ENCODE peak calls at places on chromosomes 11 and 22, in ten cellular contexts. D is amniotic epithelial cell; W is HS-5; O is iris pigment epithelial cell; G is stimulated activated CD8-positive, alpha-beta memory T cell treated with anti-CD3 and anti-CD28 coated beads, Interleukin-7, amount 100 ng/mL, for 48 hours; Q is AG09309; S is HTR-8/SVneo; C is nucleus accumbens; J is iPS-NIHi11; Z is Peyer's patch. V is an unnamed sample.

GRCh38 chr11:86949995-86950993 is 4.9 kb downstream of the FZD4 start:
- DNase-seq in D (peak; percentile 54), W (no peak), O (peak; percentile 78), G (no peak), Q (peak; percentile 68), S (no peak), C (no peak), J (no peak), Z (no peak), V (no peak)

GRCh38 chr11:75734491-75735180 is 17.0 kb downstream of the MOGAT2 start:
- DNase-seq in D (no peak), W (no peak), O (no peak), G (no peak), Q (no peak), S (no peak), C (no peak), J (no peak), Z (no peak), V (no peak)

GRCh38 chr11:27207025-27207650 is 155.9 kb downstream of the CCDC34 start:
- DNase-seq in D (no peak), W (no peak), O (peak; percentile 44), G (no peak), Q (no peak), S (no peak), C (no peak), J (no peak), Z (no peak), V (no peak)

GRCh38 chr11:47051217-47051616 is 114.7 kb downstream of the CSTPP1 start:
- DNase-seq in D (no peak), W (no peak), O (peak; percentile 16), G (no peak), Q (no peak), S (no peak), C (no peak), J (no peak), Z (no peak), V (no peak)

GRCh38 chr22:46090051-46090591 is 60.2 kb upstream of the PPARA start:
- DNase-seq in D (no peak), W (no peak), O (no peak), G (no peak), Q (no peak), S (no peak), C (no peak), J (no peak), Z (no peak), V (no peak)

GRCh38 chr11:76208829-76209670 is 2.7 kb upstream of the WNT11 start:
- DNase-seq in D (peak; percentile 17), W (no peak), O (peak; percentile 47), G (peak; percentile 50), Q (no peak), S (peak; percentile 81), C (no peak), J (peak; percentile 85), Z (peak; percentile 71), V (peak; percentile 75)

GRCh38 chr22:27381552-27381951 is 420.0 kb downstream of the MN1 start:
- DNase-seq in D (no peak), W (no peak), O (no peak), G (no peak), Q (no peak), S (no peak), C (no peak), J (no peak), Z (no peak), V (no peak)

GRCh38 chr11:69667619-69668604 is 7.2 kb downstream of the LTO1 start:
- DNase-seq in D (no peak), W (no peak), O (no peak), G (no peak), Q (no peak), S (no peak), C (no peak), J (peak; percentile 4), Z (no peak), V (no peak)

GRCh38 chr11:78376858-78377257 is 40.8 kb downstream of the GAB2 start:
- DNase-seq in D (no peak), W (no peak), O (no peak), G (no peak), Q (no peak), S (no peak), C (no peak), J (no peak), Z (no peak), V (no peak)

GRCh38 chr22:30014244-30014643 is 66.0 kb upstream of the HORMAD2 start:
- DNase-seq in D (no peak), W (no peak), O (no peak), G (no peak), Q (no peak), S (no peak), C (no peak), J (no peak), Z (no peak), V (no peak)

GRCh38 chr11:128807909-128808308 is 59.2 kb downstream of the KCNJ1 start:
- DNase-seq in D (no peak), W (no peak), O (no peak), G (no peak), Q (no peak), S (no peak), C (no peak), J (no peak), Z (no peak), V (no peak)

GRCh38 chr22:19710769-19711106 is 3.6 kb upstream of the SEPTIN5 start:
- DNase-seq in D (no peak), W (no peak), O (no peak), G (no peak), Q (no peak), S (no peak), C (no peak), J (no peak), Z (no peak), V (no peak)

V was measured in CD8-positive, alpha-beta T cell.